ENCODE peak calls at places on chromosomes 7 and 10, in four cellular contexts. E is GM10248, P is GM13977, K is type B pancreatic cell. T is an unnamed sample.
A peak's percentile ranks its signal among the peaks of the same experiment; 100 is the strongest.

GRCh38 chr10:119030421-119031250 is 1.1 kb downstream of the NANOS1 start:
- DNase-seq in E (peak; percentile 77), P (peak; percentile 82), K (peak; percentile 77), T (peak; percentile 85)

GRCh38 chr10:132670546-132670945 is 115.4 kb downstream of the NKX6-2 start:
- DNase-seq in E (no peak), P (no peak), K (peak; percentile 58), T (peak; percentile 51)

GRCh38 chr7:112160130-112160770 is 45.9 kb downstream of the DOCK4 start:
- DNase-seq in E (no peak), P (no peak), K (no peak), T (no peak)

GRCh38 chr7:82423446-82423845 is 20.1 kb downstream of the CACNA2D1 start:
- DNase-seq in E (no peak), P (no peak), K (no peak), T (no peak)

GRCh38 chr10:85995791-85996190 is 370.8 kb downstream of the GRID1 start:
- DNase-seq in E (no peak), P (peak; percentile 30), K (no peak), T (peak; percentile 21)

GRCh38 chr10:51867956-51868355 is 168.6 kb upstream of the CSTF2T start:
- DNase-seq in E (no peak), P (no peak), K (no peak), T (no peak)

GRCh38 chr10:46223626-46224413 is 63.0 kb upstream of the ANTXRL start:
- DNase-seq in E (no peak), P (no peak), K (peak; percentile 50), T (no peak)

GRCh38 chr7:141074162-141074989 is 512 bp downstream of the TMEM178B start:
- DNase-seq in E (peak; percentile 23), P (no peak), K (peak; percentile 68), T (no peak)

GRCh38 chr7:108138911-108139310 is 8.8 kb upstream of the LAMB4 start:
- DNase-seq in E (no peak), P (no peak), K (no peak), T (no peak)

GRCh38 chr7:46759711-46760480 is 822.0 kb downstream of the TNS3 start:
- DNase-seq in E (no peak), P (no peak), K (no peak), T (no peak)

GRCh38 chr10:127937069-127937468 is 30.2 kb downstream of the PTPRE start:
- DNase-seq in E (no peak), P (no peak), K (no peak), T (no peak)

GRCh38 chr7:70051726-70052125 is 453.5 kb downstream of the AUTS2 start:
- DNase-seq in E (no peak), P (no peak), K (no peak), T (no peak)

GRCh38 chr10:3192856-3193635 is 20.5 kb upstream of the PITRM1 start:
- DNase-seq in E (peak; percentile 76), P (peak; percentile 70), K (no peak), T (peak; percentile 66)

GRCh38 chr7:87155788-87156187 is 3.5 kb downstream of the DMTF1 start:
- DNase-seq in E (no peak), P (no peak), K (no peak), T (no peak)

GRCh38 chr7:134690016-134690415 is 43.4 kb downstream of the BPGM start:
- DNase-seq in E (peak; percentile 30), P (peak; percentile 16), K (no peak), T (no peak)

GRCh38 chr7:158065340-158065739 is 522.3 kb downstream of the PTPRN2 start:
- DNase-seq in E (no peak), P (no peak), K (no peak), T (no peak)

GRCh38 chr7:108045154-108045553 is 42.2 kb upstream of the LAMB1 start:
- DNase-seq in E (no peak), P (no peak), K (no peak), T (no peak)

GRCh38 chr7:101618207-101618839 is 10.8 kb downstream of the MYL10 start:
- DNase-seq in E (no peak), P (no peak), K (no peak), T (no peak)

GRCh38 chr7:600149-600814 is 80.6 kb upstream of the PDGFA start:
- DNase-seq in E (no peak), P (no peak), K (no peak), T (no peak)

GRCh38 chr7:133904766-133905165 is 222.4 kb upstream of the LRGUK start:
- DNase-seq in E (no peak), P (no peak), K (no peak), T (no peak)

GRCh38 chr10:133245439-133246235 is 8.0 kb downstream of the VENTX start:
- DNase-seq in E (no peak), P (no peak), K (no peak), T (no peak)

GRCh38 chr10:2745666-2746065 is 321.7 kb upstream of the PFKP start:
- DNase-seq in E (no peak), P (no peak), K (no peak), T (no peak)

GRCh38 chr7:98869374-98870070 is at the start of gene TMEM130:
- DNase-seq in E (peak; percentile 33), P (no peak), K (no peak), T (no peak)

GRCh38 chr7:29319719-29320521 is 125.3 kb downstream of the CHN2 start:
- DNase-seq in E (no peak), P (no peak), K (no peak), T (no peak)

GRCh38 chr10:12420530-12421117 is 71.3 kb downstream of the CAMK1D start:
- DNase-seq in E (no peak), P (no peak), K (no peak), T (no peak)

GRCh38 chr10:127417031-127417430 is 132.1 kb upstream of the NPS start:
- DNase-seq in E (no peak), P (no peak), K (no peak), T (no peak)

GRCh38 chr10:117677239-117677638 is 134.7 kb downstream of the EMX2 start:
- DNase-seq in E (no peak), P (no peak), K (no peak), T (no peak)

DNA sequence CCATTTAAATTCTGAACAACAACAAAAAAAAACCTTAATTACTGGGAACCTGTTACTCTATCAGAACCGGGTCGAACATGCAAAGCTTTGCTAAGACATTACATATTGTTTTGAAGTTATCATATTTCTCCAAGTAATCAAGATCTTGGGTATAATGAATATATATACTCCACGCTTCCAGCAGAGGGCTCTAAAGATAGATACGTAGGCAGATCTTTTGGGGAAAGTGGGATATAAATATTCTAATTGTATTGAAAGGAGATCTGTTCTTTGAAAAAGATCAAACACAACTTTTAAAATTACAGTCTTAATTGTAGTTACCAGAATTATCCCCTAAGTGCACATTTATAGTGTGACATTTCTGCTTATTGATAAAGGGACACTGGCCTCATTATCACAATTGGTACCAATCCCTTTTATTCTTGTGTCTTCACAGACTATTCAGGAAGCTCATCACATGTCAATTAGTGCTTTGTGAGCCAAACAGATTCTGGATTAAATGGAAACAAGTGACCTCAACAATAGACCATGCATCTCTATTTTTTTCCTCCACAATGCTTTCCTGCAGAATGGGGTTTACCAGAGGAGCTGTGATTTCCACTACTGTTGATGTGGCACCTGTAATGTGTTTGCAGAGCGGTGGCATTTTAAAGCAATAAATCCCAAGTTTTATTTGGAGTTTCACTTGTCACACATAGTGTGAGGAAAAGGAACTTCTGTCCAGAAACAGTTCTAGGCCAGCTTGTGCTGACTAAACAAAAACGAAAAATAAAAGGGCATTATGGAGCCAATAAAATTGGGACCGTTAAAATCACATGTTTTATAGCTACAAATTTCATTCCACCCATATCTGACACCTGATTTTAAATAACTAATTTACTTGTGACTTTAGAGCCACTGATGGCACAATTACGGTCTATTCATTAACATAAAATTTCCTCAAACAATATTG is 122.4 kb downstream of the CTTNBP2 start:
- DNase-seq in E (peak; percentile 20), P (peak; percentile 21), K (no peak), T (no peak)
- TF ChIP-seq CTCF in E (peak; percentile 51), P (peak; percentile 50), K (peak; percentile 78), T (peak; percentile 71)

GRCh38 chr7:91233201-91233600 is 31.0 kb upstream of the FZD1 start:
- DNase-seq in E (no peak), P (no peak), K (no peak), T (no peak)
- TF ChIP-seq CTCF in E (no peak), P (no peak), K (no peak), T (no peak)

GRCh38 chr7:138665669-138666140 is 35.5 kb downstream of the SVOPL start:
- DNase-seq in E (no peak), P (no peak), K (no peak), T (no peak)

GRCh38 chr7:138665249-138665648 is 35.9 kb downstream of the SVOPL start:
- DNase-seq in E (no peak), P (no peak), K (no peak), T (no peak)

GRCh38 chr7:138662066-138663061 is 38.8 kb downstream of the SVOPL start:
- DNase-seq in E (no peak), P (no peak), K (no peak), T (no peak)

GRCh38 chr7:138666385-138666784 is 34.8 kb downstream of the SVOPL start:
- DNase-seq in E (no peak), P (no peak), K (no peak), T (no peak)

DNA sequence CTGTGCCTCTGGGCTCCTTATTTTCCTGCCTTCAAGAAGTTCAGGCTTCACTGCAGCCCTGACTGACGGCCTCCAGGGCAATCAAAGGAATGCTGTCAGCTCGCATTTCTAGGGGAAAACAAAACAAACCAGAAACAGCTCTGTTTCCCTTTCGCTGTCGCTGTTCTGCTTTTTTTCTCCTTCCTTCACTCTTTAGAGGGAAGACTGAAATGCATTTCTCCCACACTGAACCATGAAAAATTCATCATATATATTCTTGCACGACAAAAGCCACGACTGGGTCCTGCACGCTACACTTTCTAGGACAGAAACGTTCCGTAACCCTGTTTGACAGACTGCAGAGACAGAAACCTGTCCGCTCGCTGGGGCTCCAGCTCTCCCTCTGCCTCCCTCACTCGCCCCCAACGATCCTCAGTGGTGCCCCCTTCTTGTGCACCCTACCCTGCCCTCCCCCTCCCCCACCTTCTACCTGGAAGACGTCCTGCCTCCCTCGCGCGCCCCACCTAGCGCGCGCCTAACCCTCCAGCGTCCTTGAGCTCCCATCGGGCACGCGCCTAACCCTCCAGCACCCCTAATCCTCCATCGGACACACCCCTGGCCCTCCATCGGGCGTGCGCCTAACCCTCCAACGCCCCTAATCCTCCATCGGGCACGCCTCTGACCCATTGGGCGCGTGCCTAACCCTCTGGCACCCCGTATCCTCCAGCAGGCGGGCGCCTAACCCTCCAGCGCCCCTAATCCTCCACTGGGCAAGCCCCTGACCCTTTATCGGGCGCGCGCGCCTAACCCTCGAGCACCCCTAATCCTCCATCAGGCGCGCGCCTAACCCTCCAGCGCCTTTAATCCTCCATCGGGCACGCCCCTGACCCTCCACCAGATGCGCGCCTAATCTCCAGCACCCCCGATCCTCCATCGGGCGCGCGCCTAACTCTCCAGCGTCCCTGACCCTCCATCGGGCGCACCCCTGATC is 37.1 kb downstream of the SVOPL start:
- DNase-seq in E (no peak), P (peak; percentile 30), K (no peak), T (no peak)
- TF ChIP-seq CTCF in E (no peak), P (no peak), K (no peak), T (no peak)

DNA sequence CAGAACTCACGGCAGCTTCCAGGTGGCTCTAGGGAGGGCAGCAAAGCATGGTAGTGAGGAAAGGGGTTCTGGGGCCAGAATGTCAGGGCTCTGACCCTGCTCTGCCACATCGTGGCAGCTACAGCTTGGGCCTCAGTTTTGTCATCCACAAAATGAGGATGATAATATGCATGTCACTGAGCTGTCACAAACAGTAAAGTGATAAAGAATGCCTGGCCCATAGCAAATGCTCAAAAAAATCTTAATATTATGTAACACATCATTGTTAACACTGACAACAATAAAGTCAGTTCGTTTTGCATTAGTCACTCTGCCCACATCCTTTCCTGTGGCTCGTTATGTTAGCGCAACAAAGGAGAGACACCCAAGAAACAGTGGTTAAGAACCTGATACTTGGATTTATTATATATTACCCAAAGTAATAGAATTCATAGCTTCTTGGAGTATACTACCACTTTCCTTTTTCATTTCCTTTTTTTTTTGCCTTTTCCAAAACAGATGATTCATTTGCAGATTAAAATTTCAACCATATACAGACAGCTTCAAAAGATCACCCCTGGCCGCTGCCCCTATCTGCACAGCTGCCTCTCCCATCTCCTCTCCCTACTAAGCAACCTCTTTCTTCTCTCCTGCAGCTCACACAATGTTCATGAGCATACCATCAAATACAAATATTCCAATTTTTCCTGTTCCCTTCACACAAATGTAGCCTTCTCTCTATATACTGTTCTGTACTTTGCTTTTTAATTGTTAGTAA is 45.5 kb upstream of the DDC start:
- DNase-seq in E (no peak), P (no peak), K (no peak), T (no peak)
- TF ChIP-seq CTCF in E (no peak), P (no peak), K (no peak), T (no peak)